ENCODE peak calls at places on chromosome 7, in five cellular contexts. J is fibroblast of lung, Q is cardiac muscle cell, L is RWPE2, Z is AG04450. Y is an unnamed sample.

GRCh38 chr7:142375710-142376313 is 118.0 kb upstream of the PRSS58 start:
- DNase-seq in L (no peak), Z (no peak), J (no peak), Q (peak), Y (peak)

GRCh38 chr7:108836246-108836645 is 266.6 kb downstream of the DNAJB9 start:
- DNase-seq in J (peak), Z (no peak), Q (peak), L (no peak), Y (no peak)

GRCh38 chr7:105723582-105723981 is 142.3 kb upstream of the EFCAB10 start:
- DNase-seq in Q (no peak), J (no peak), Z (no peak), L (no peak), Y (no peak)

GRCh38 chr7:45709168-45710034 is 135.2 kb downstream of the ADCY1 start:
- DNase-seq in L (no peak), Q (peak), Z (no peak), J (peak), Y (no peak)

GRCh38 chr7:129517931-129518330 is 15.6 kb downstream of the SMKR1 start:
- DNase-seq in Q (no peak), Z (no peak), J (no peak), L (no peak), Y (no peak)

GRCh38 chr7:78326870-78327269 is 528.3 kb downstream of the PHTF2 start:
- DNase-seq in Z (no peak), L (no peak), Q (peak), J (peak), Y (no peak)

GRCh38 chr7:133650067-133650466 is 397.2 kb downstream of the EXOC4 start:
- DNase-seq in Q (peak), Z (peak), L (no peak), J (peak), Y (no peak)

GRCh38 chr7:322708-323111 is 32.7 kb downstream of the FOXL3 start:
- DNase-seq in L (peak), Z (no peak), Q (no peak), J (no peak), Y (no peak)

GRCh38 chr7:149547126-149547525 is 49.5 kb upstream of the ZNF746 start:
- DNase-seq in Z (no peak), L (no peak), J (no peak), Q (no peak), Y (no peak)

GRCh38 chr7:6547400-6547799 is 3.9 kb downstream of the GRID2IP start:
- DNase-seq in L (no peak), Q (no peak), Z (no peak), J (no peak), Y (no peak)

GRCh38 chr7:63899691-63900393 is 98.8 kb upstream of the ZNF722 start:
- DNase-seq in J (no peak), Z (no peak), Q (no peak), L (no peak), Y (peak)

GRCh38 chr7:33748793-33749192 is 156.5 kb upstream of the BMPER start:
- DNase-seq in Z (no peak), Q (peak), L (no peak), J (peak), Y (no peak)

GRCh38 chr7:80135306-80136104 is 874 bp downstream of the GNAI1 start:
- DNase-seq in L (no peak), Z (no peak), J (peak), Q (peak), Y (no peak)

GRCh38 chr7:46169384-46169755 is 248.3 kb upstream of the IGFBP3 start:
- DNase-seq in Q (no peak), L (no peak), J (no peak), Z (no peak), Y (no peak)

GRCh38 chr7:131369354-131369753 is 41.7 kb downstream of the MKLN1 start:
- DNase-seq in J (no peak), Q (peak), L (no peak), Z (no peak), Y (no peak)

GRCh38 chr7:22859676-22860290 is 37.1 kb upstream of the TOMM7 start:
- DNase-seq in J (peak), Q (peak), L (no peak), Z (no peak), Y (peak)

GRCh38 chr7:156554488-156554887 is 86.1 kb upstream of the RNF32 start:
- DNase-seq in Z (no peak), J (no peak), Q (no peak), L (no peak), Y (no peak)

GRCh38 chr7:134720091-134720935 is 59.1 kb upstream of the CALD1 start:
- DNase-seq in L (no peak), Q (peak), Z (no peak), J (peak), Y (no peak)

GRCh38 chr7:90816511-90817142 is 220.5 kb downstream of the CDK14 start:
- DNase-seq in J (peak), Z (peak), Q (peak), L (no peak), Y (peak)

GRCh38 chr7:41955475-41956243 is 252.8 kb upstream of the INHBA start:
- DNase-seq in Q (peak), Z (peak), J (peak), L (peak), Y (peak)

GRCh38 chr7:41027428-41028115 is 675.3 kb downstream of the INHBA start:
- DNase-seq in Z (peak), Q (peak), L (no peak), J (peak), Y (peak)

GRCh38 chr7:83065714-83066113 is 97.0 kb downstream of the PCLO start:
- DNase-seq in L (no peak), Q (peak), J (no peak), Z (no peak), Y (no peak)

GRCh38 chr7:116353614-116354013 is 143.3 kb downstream of the TES start:
- DNase-seq in Q (peak), L (no peak), J (peak), Z (no peak), Y (no peak)

GRCh38 chr7:116355423-116355765 is 144.1 kb upstream of the CAV2 start:
- DNase-seq in L (no peak), Z (no peak), J (no peak), Q (no peak), Y (no peak)

GRCh38 chr7:116356333-116356965 is 143.1 kb upstream of the CAV2 start:
- DNase-seq in L (no peak), Z (no peak), J (no peak), Q (no peak), Y (no peak)

GRCh38 chr7:116354171-116354545 is 143.8 kb downstream of the TES start:
- DNase-seq in L (no peak), Q (peak), J (peak), Z (peak), Y (no peak)

DNA sequence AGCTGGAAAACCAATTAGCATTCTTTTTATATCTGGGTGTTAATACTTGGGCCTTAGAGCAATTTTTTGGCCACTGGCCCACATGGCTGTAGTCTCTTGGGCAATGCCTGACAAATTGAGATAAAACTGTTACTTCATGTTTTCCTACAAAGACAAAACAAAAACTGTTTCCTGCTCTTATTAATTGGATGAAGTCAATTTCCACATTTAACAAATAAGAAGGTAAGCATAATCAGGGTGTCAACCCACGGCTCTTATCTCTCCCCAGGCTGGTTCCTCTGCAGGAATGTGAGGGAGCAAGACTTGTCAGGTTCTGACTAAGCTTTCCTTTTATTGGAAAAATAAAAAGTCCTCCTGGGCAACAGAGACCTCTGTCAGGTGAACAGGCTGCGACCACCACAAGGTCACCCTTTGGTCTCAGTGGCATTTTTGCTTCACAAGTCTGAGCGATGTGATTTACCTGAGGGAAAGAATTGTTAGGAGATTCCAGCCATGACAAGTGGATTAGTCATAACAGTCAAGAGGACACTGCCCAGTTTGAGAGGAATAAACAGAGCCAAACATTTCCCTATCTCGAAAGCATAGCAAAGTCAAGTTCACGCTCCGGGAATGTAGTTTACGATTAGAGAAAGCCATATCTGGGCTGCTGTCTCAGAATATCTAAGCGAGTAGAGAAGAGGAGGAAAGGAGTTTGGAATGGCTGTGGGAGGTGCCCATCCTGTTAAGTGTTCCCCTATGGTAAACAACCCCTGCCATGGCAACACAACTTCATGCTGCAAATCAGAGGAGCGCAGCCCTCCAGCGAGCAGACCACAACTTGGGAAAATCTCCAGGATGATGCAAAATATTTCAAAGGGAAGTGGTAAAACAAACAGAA is 144.4 kb downstream of the TES start:
- DNase-seq in Z (peak), J (peak), L (peak), Q (peak), Y (peak)
- H3K27ac ChIP-seq in Z (peak), J (peak), L (peak), Q (peak), Y (peak)

DNA sequence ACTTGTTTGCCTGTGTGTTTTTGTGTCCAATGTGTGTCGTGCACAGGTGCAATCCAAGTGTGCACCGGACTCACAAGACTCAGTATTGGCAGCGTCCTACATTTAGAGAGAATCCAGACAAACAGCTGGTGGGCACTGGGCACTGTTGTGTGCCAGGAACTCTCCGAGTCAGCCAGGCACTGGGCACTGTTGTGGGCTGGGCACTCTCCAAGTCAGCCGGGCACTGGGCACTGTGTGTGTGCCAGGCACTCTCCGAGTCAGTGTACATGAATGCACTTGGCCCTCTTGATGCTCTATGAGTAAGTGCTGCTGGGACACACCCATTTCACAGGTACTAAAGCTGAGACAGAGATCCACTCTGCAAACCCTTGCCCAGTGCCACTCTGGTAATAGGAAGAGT is 303.5 kb downstream of the PTPRN2 start:
- DNase-seq in Z (no peak), L (no peak), J (no peak), Q (no peak), Y (no peak)
- H3K27ac ChIP-seq in Z (no peak), L (no peak), J (no peak), Q (no peak), Y (no peak)

GRCh38 chr7:18828333-18829100 is 288.9 kb downstream of the TWIST1 start:
- DNase-seq in Z (no peak), J (no peak), L (no peak), Q (no peak), Y (no peak)
- H3K27ac ChIP-seq in Z (no peak), J (no peak), L (no peak), Q (no peak), Y (no peak)

GRCh38 chr7:18461785-18462467 is 33.6 kb upstream of the HDAC9 start:
- DNase-seq in Z (no peak), L (no peak), Q (no peak), J (no peak), Y (no peak)
- H3K27ac ChIP-seq in Z (no peak), L (no peak), Q (no peak), J (no peak), Y (no peak)

GRCh38 chr7:104198673-104199278 is 9.0 kb downstream of the ORC5 start:
- DNase-seq in Q (no peak), J (no peak), Z (no peak), L (no peak), Y (no peak)
- H3K27ac ChIP-seq in Q (no peak), J (no peak), Z (no peak), L (no peak), Y (no peak)

DNA sequence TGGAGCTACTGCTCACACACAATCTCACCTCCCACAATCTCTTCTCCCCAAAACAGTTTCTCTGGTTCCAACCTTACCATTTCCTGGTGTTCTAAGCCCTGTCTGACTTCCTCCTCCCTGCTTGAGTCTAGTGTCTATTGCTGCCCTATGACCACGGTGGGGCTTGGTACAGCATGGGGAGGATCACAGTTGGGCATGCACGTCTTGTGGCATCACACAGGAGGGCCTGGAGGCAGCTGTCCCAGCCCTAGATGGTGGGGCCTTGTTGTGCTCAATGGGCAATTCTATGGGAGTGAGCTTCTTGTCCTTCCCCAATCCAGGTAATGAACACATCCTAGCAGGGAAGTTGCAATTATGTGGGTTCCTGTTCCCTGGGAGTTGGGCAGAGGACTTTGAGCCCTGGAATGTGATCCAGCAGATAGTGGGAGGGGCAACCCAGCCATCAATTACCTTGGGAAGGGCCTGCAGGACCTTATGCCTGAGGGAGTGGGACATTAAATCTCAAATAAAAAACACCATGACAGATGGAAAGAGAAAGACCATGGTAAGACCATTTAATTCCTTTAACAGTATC is 10.8 kb upstream of the FAM3C start:
- DNase-seq in J (no peak), Q (no peak), L (no peak), Z (no peak), Y (no peak)
- H3K27ac ChIP-seq in J (no peak), Q (no peak), L (no peak), Z (no peak), Y (no peak)

GRCh38 chr7:1449501-1449900 is 9.8 kb downstream of the MICALL2 start:
- DNase-seq in J (no peak), Z (no peak), L (no peak), Q (no peak), Y (no peak)

GRCh38 chr7:1446611-1447032 is 12.6 kb downstream of the MICALL2 start:
- DNase-seq in J (no peak), L (no peak), Z (no peak), Q (no peak), Y (no peak)

GRCh38 chr7:1448958-1449357 is 10.3 kb downstream of the MICALL2 start:
- DNase-seq in Q (no peak), Z (no peak), J (no peak), L (no peak), Y (no peak)

GRCh38 chr7:1447112-1447511 is 12.2 kb downstream of the MICALL2 start:
- DNase-seq in Z (no peak), J (no peak), L (no peak), Q (no peak), Y (no peak)

DNA sequence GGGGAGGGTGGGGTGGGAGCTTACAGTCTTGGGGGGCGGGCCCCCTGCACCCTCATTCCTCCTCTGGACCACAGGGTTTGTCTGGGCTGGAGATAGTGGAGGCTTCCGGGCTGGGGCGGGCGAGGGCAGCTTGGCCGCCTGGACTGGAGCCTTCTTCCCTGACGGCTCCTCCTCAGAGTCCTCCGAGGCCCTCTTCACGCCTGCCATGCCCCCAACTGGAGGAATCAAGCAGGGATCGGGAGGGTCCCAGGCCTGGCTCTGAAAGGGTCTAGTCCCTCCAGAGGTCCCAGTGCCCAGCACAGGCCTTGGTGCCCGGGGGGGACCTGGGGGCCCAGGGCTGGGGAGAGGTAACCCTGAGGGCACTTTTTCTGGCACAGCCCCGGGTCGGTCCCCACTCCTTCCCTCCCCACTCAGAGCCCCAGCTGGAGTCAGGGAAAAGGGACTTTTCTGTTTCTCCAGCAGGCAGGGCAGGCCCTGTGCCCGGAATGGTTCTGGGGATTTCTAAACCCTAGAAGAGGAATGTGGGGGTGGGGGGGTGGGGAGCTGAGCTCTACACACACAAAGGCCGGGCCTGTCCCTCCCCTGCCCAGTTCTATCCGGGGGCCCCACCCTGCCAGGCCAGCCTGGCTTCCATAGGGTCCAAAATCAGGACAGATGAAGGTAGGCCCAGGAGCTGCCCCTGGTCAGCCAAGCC is 11.6 kb downstream of the MICALL2 start:
- DNase-seq in J (no peak), L (no peak), Z (no peak), Q (peak), Y (no peak)
- H3K27ac ChIP-seq in J (peak), L (no peak), Z (peak), Q (no peak), Y (no peak)

DNA sequence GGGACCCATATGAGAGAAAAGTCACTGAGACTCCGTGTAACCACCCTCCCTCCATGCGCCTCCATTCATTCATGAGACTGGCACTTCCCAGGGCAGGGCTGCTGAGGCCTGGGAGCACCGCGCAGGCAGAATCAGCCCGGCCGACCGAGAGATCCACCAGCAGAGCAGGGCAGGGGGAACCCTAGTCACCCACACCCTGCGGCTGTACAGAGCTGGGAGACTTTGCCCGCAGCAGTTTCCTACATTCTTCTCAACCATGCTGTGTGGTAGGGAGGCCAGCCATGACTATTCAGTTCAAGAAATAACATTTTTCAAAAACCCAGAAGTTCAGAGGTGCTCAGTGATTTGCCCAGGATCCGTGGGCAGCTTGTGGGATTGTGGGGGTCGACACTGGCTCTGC is 132.3 kb downstream of the PRKAG2 start:
- DNase-seq in Z (no peak), Q (no peak), J (no peak), L (no peak), Y (no peak)
- H3K27ac ChIP-seq in Z (no peak), Q (no peak), J (no peak), L (no peak), Y (no peak)

GRCh38 chr7:44290250-44290616 is 35.2 kb downstream of the CAMK2B start:
- DNase-seq in J (no peak), Z (no peak), L (peak), Q (no peak), Y (no peak)
- H3K27ac ChIP-seq in J (no peak), Z (no peak), L (no peak), Q (no peak), Y (no peak)

Y was measured in epithelial cell of prostate.